ENCODE peak calls at places on chromosomes 3 and 15, in nine cellular contexts. Q is adrenal gland; I is GM06990; H is body of pancreas; J is upper lobe of right lung; Z is neural progenitor cell; M is esophagus squamous epithelium; X is uterus; C is CD8-positive, alpha-beta T cell. G is an unnamed sample. For H3K36me3, the result is how much of the 10 kb centered on the place peaks cover.

GRCh38 chr3:80215191-80215590 is 447.4 kb upstream of the ROBO1 start:
- DNase-seq in Q (no peak), I (no peak), C (no peak), J (no peak), Z (peak), M (no peak), H (no peak), X (no peak), G (no peak)

GRCh38 chr15:67820992-67821783 is 4.1 kb upstream of the SKOR1 start:
- DNase-seq in Q (peak), J (peak), C (no peak), M (no peak), X (peak), I (no peak), H (peak), Z (peak), G (no peak)

GRCh38 chr3:55690746-55691540 is 203.8 kb upstream of the WNT5A start:
- DNase-seq in X (no peak), M (no peak), Q (no peak), C (no peak), J (no peak), Z (peak), I (no peak), H (no peak), G (no peak)

GRCh38 chr15:63374686-63375520 is 6.7 kb downstream of the CA12 start:
- DNase-seq in H (peak), M (no peak), I (no peak), X (no peak), C (no peak), J (peak), Q (no peak), Z (no peak), G (no peak)

GRCh38 chr3:71728632-71729342 is 3.6 kb upstream of the EIF4E3 start:
- DNase-seq in J (no peak), Z (peak), H (peak), X (no peak), M (no peak), Q (no peak), I (no peak), C (no peak), G (no peak)

GRCh38 chr3:42043116-42043796 is 47.9 kb upstream of the TRAK1 start:
- DNase-seq in Q (no peak), I (no peak), J (no peak), H (peak), C (no peak), M (no peak), Z (peak), X (no peak), G (no peak)

GRCh38 chr3:187586226-187586625 is 84.0 kb downstream of the SST start:
- DNase-seq in C (no peak), I (no peak), Q (no peak), X (no peak), J (no peak), M (no peak), H (no peak), Z (no peak), G (no peak)

GRCh38 chr3:59237121-59237520 is 187.3 kb upstream of the CFAP20DC start:
- DNase-seq in C (no peak), Q (no peak), M (no peak), X (no peak), I (no peak), H (no peak), Z (no peak), J (no peak), G (no peak)

GRCh38 chr15:40367038-40367672 is 9.1 kb downstream of the DISP2 start:
- DNase-seq in H (peak), X (no peak), C (no peak), J (peak), I (no peak), M (no peak), Q (peak), Z (no peak), G (peak)

GRCh38 chr3:176939022-176939817 is 258.1 kb downstream of the TBL1XR1 start:
- DNase-seq in Q (peak), I (peak), M (no peak), H (peak), X (no peak), C (peak), Z (peak), J (no peak), G (no peak)

GRCh38 chr3:12896206-12896697 is 54.9 kb upstream of the RPL32 start:
- DNase-seq in Z (peak), M (no peak), X (no peak), J (no peak), C (no peak), I (no peak), H (no peak), Q (no peak), G (no peak)

GRCh38 chr15:68511073-68511991 is 67.5 kb upstream of the CORO2B start:
- DNase-seq in Z (no peak), C (no peak), J (no peak), M (no peak), I (no peak), Q (no peak), H (peak), X (peak), G (peak)

GRCh38 chr15:35108453-35108852 is 23.4 kb upstream of the NANOGP8 start:
- DNase-seq in J (no peak), C (no peak), M (no peak), X (no peak), Z (no peak), I (no peak), Q (no peak), H (no peak), G (no peak)

GRCh38 chr3:129317014-129317771 is 38.5 kb downstream of the HMCES start:
- DNase-seq in H (peak), Q (no peak), C (no peak), J (no peak), X (peak), M (no peak), I (no peak), Z (no peak), G (no peak)

GRCh38 chr3:100151024-100151707 is 36.9 kb upstream of the FILIP1L start:
- DNase-seq in Q (no peak), M (no peak), J (no peak), C (no peak), Z (no peak), H (no peak), I (no peak), X (peak), G (no peak)

GRCh38 chr3:71964170-71964569 is 179.2 kb upstream of the PROK2 start:
- DNase-seq in Q (no peak), I (no peak), H (peak), C (no peak), X (no peak), Z (no peak), J (no peak), M (no peak), G (no peak)

GRCh38 chr3:180421221-180421620 is 180.7 kb upstream of the TTC14 start:
- DNase-seq in Q (no peak), Z (no peak), J (no peak), I (no peak), C (no peak), X (no peak), H (no peak), M (no peak), G (no peak)

GRCh38 chr3:51610708-51611107 is 60.3 kb upstream of the TEX264 start:
- DNase-seq in J (no peak), X (no peak), M (no peak), I (no peak), Z (no peak), Q (no peak), C (no peak), H (no peak), G (no peak)

GRCh38 chr3:105842943-105843342 is 25.9 kb downstream of the CBLB start:
- DNase-seq in C (no peak), J (no peak), M (no peak), Z (no peak), Q (no peak), X (no peak), H (no peak), I (no peak), G (no peak)

GRCh38 chr3:149969110-149969944 is 1.4 kb downstream of the PFN2 start:
- DNase-seq in Z (peak), X (peak), C (no peak), M (no peak), H (peak), I (no peak), Q (peak), J (no peak), G (peak)

GRCh38 chr3:98733778-98734281 is 29.3 kb upstream of the ST3GAL6 start:
- DNase-seq in C (no peak), J (no peak), Z (peak), X (no peak), H (peak), I (peak), Q (no peak), M (no peak), G (no peak)

GRCh38 chr3:156416846-156417581 is 137.9 kb downstream of the SSR3 start:
- DNase-seq in Q (no peak), J (no peak), H (no peak), M (no peak), C (no peak), I (no peak), Z (no peak), X (no peak), G (no peak)

GRCh38 chr3:11718582-11719405 is 75.1 kb upstream of the VGLL4 start:
- DNase-seq in Q (peak), J (peak), Z (peak), H (peak), I (peak), C (peak), X (peak), M (peak), G (peak)

GRCh38 chr15:70560617-70561328 is 202.6 kb downstream of the UACA start:
- DNase-seq in X (no peak), J (no peak), H (no peak), Z (no peak), I (no peak), Q (no peak), C (no peak), M (no peak), G (no peak)

GRCh38 chr3:107387555-107387954 is 10.3 kb downstream of the CCDC54 start:
- DNase-seq in Z (no peak), H (no peak), M (no peak), X (no peak), J (no peak), I (no peak), Q (no peak), C (no peak), G (no peak)

GRCh38 chr3:36434682-36435426 is 54.5 kb downstream of the STAC start:
- DNase-seq in I (no peak), H (no peak), X (no peak), Q (no peak), J (no peak), M (no peak), C (no peak), Z (no peak), G (no peak)

GRCh38 chr3:130760922-130761321 is 14.3 kb upstream of the PIK3R4 start:
- DNase-seq in X (no peak), Z (no peak), H (no peak), M (no peak), I (no peak), C (no peak), J (no peak), Q (no peak), G (no peak)

GRCh38 chr3:130758624-130759023 is 12.0 kb upstream of the PIK3R4 start:
- DNase-seq in I (no peak), Q (no peak), X (no peak), H (no peak), J (no peak), C (no peak), Z (no peak), M (no peak), G (no peak)

GRCh38 chr3:130761730-130762311 is 15.2 kb upstream of the PIK3R4 start:
- DNase-seq in H (no peak), Q (no peak), M (no peak), Z (no peak), C (no peak), J (no peak), I (no peak), X (no peak), G (no peak)

GRCh38 chr3:130757751-130758150 is 11.1 kb upstream of the PIK3R4 start:
- DNase-seq in M (no peak), H (no peak), I (no peak), Q (no peak), C (no peak), Z (no peak), J (no peak), X (no peak), G (no peak)

GRCh38 chr3:130759692-130760338 is 13.2 kb upstream of the PIK3R4 start:
- DNase-seq in H (peak), I (no peak), M (no peak), Z (peak), Q (peak), J (no peak), C (peak), X (no peak), G (no peak)
- TF ChIP-seq CTCF in H (peak), I (peak), M (peak), Z (peak), Q (peak), J (peak), C (peak), X (peak), G (peak)

GRCh38 chr3:134367412-134367811 is 6.8 kb downstream of the AMOTL2 start:
- DNase-seq in M (no peak), X (no peak), H (no peak), Z (no peak), J (peak), I (no peak), Q (no peak), C (no peak), G (peak)
- H3K36me3 ChIP-seq in M (half or more), X (under half), H (under half), Z (under half), J (half or more), I (under half), Q (under half), C (under half), G (under half)

GRCh38 chr3:171646357-171647133 is 163.7 kb downstream of the PLD1 start:
- DNase-seq in I (no peak), Q (no peak), X (no peak), H (no peak), J (no peak), Z (peak), M (no peak), C (no peak), G (no peak)
- TF ChIP-seq CTCF in I (peak), Q (peak), X (peak), H (peak), J (peak), Z (peak), M (peak), C (peak), G (no peak)

GRCh38 chr15:85718271-85718971 is 76.3 kb downstream of the KLHL25 start:
- DNase-seq in Z (no peak), X (no peak), I (peak), M (no peak), C (no peak), J (no peak), H (no peak), Q (no peak), G (no peak)
- H3K36me3 ChIP-seq in Z (under half), X (under half), I (under half), M (under half), C (half or more), J (half or more), H (under half), Q (under half), G (under half)

GRCh38 chr15:65414841-65415621 is 7.7 kb downstream of the IGDCC4 start:
- DNase-seq in Q (no peak), J (no peak), I (no peak), X (peak), M (no peak), Z (peak), C (no peak), H (peak), G (no peak)
- TF ChIP-seq CTCF in Q (no peak), J (no peak), I (no peak), X (no peak), M (no peak), Z (peak), C (no peak), H (no peak), G (no peak)

DNA sequence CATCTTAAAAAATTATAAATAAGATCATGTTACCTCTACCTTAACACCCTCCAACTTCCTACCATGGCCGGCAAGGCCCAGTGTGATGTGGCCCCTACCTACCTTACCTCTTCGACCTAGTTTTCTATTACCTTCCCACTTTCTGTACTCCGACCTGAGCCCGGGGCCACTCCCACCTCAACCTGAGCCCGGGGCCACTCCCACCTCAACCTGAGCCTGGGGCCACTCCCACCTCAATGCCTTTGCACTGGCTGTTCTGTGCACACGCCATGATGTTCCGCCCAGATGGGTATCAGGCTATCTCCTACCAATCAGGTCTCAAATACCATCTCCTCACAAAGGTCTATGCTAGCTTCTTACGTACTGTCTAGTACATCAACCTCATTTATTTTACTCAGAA is 66.8 kb upstream of the XXYLT1 start:
- DNase-seq in Z (no peak), Q (no peak), C (no peak), I (no peak), X (no peak), J (no peak), H (no peak), M (no peak), G (no peak)
- H3K36me3 ChIP-seq in Z (under half), Q (under half), C (under half), I (under half), X (under half), J (under half), H (under half), M (under half), G (under half)

GRCh38 chr15:22980189-22981136 is at the start of gene CYFIP1:
- DNase-seq in X (peak), I (peak), M (no peak), Q (peak), Z (peak), J (peak), C (no peak), H (peak), G (peak)
- TF ChIP-seq CTCF in X (no peak), I (no peak), M (no peak), Q (no peak), Z (no peak), J (no peak), C (no peak), H (no peak), G (no peak)